ENCODE peak calls at places on chromosomes 3 and 15, in six cellular contexts. I is DMS79, E is GM13977, F is NCI-H2171 treated with DMSO at 0.1 percent for 48 hours, P is endothelial cell, K is nephron progenitor cell. L is an unnamed sample.

GRCh38 chr3:107718547-107718946 is 195.8 kb downstream of the BBX start:
- DNase-seq in I (no peak), E (no peak), F (no peak), P (no peak), K (no peak), L (no peak)

GRCh38 chr3:47421741-47422649 is 41.2 kb downstream of the PTPN23 start:
- DNase-seq in I (peak; percentile 42), E (peak; percentile 56), F (peak; percentile 35), P (no peak), K (no peak), L (peak; percentile 25)

GRCh38 chr15:43317566-43318184 is 12.7 kb downstream of the LCMT2 start:
- DNase-seq in I (no peak), E (no peak), F (no peak), P (no peak), K (no peak), L (no peak)

GRCh38 chr15:57861039-57861638 is 154.6 kb downstream of the POLR2M start:
- DNase-seq in I (no peak), E (peak; percentile 21), F (peak; percentile 61), P (peak; percentile 50), K (peak; percentile 12), L (peak; percentile 83)

GRCh38 chr3:127668906-127669305 is 3.8 kb upstream of the ABTB1 start:
- DNase-seq in I (no peak), E (no peak), F (no peak), P (no peak), K (no peak), L (no peak)

GRCh38 chr3:184873136-184873535 is 61.2 kb downstream of the VPS8 start:
- DNase-seq in I (no peak), E (no peak), F (no peak), P (no peak), K (no peak), L (no peak)

GRCh38 chr15:63109498-63110290 is 12.0 kb upstream of the LACTB start:
- DNase-seq in I (no peak), E (no peak), F (no peak), P (no peak), K (no peak), L (no peak)

GRCh38 chr3:139629033-139629432 is 48.7 kb downstream of the NMNAT3 start:
- DNase-seq in I (no peak), E (peak; percentile 18), F (peak; percentile 22), P (no peak), K (no peak), L (peak; percentile 4)

GRCh38 chr3:97952872-97953271 is 19.4 kb downstream of the RIOX2 start:
- DNase-seq in I (no peak), E (no peak), F (no peak), P (no peak), K (no peak), L (no peak)